ENCODE peak calls at places on chromosome 1, in nine cellular contexts. O, R, J, S, E, B, K, A and W are unnamed samples.

GRCh38 chr1:181089017-181089776 is 697 bp downstream of the IER5 start:
- DNase-seq in J (peak; percentile 75), O (no peak), E (no peak), A (peak; percentile 40), B (peak; percentile 92), R (no peak), K (peak; percentile 15), S (no peak), W (peak; percentile 47)

GRCh38 chr1:92408825-92409224 is 77.9 kb downstream of the GFI1 start:
- DNase-seq in J (no peak), R (peak; percentile 83), K (no peak), A (no peak), S (peak; percentile 81), O (no peak), B (no peak), E (no peak), W (no peak)

GRCh38 chr1:1069711-1070676 is 4.1 kb downstream of the RNF223 start:
- DNase-seq in O (no peak), E (no peak), A (no peak), B (peak; percentile 89), S (no peak), K (no peak), R (no peak), J (no peak), W (no peak)

GRCh38 chr1:156838972-156839371 is 19.9 kb downstream of the INSRR start:
- DNase-seq in J (no peak), K (no peak), A (peak; percentile 57), S (peak; percentile 36), O (peak; percentile 46), B (peak; percentile 56), E (no peak), R (no peak), W (no peak)

GRCh38 chr1:113007706-113008364 is 51.8 kb upstream of the SLC16A1 start:
- DNase-seq in S (no peak), A (no peak), O (no peak), E (no peak), J (no peak), K (no peak), R (no peak), B (no peak), W (no peak)

GRCh38 chr1:89539135-89539534 is 14.5 kb downstream of the LRRC8B start:
- DNase-seq in O (no peak), A (no peak), K (no peak), J (no peak), R (no peak), B (no peak), E (no peak), S (no peak), W (no peak)

GRCh38 chr1:227841141-227841540 is 25.7 kb downstream of the PRSS38 start:
- DNase-seq in A (no peak), J (no peak), S (no peak), B (no peak), R (no peak), O (no peak), E (peak; percentile 41), K (no peak), W (no peak)

GRCh38 chr1:247037483-247038320 is 29.8 kb upstream of the ZNF695 start:
- DNase-seq in E (no peak), J (no peak), K (no peak), S (no peak), B (no peak), O (no peak), R (no peak), A (no peak), W (no peak)

GRCh38 chr1:25744140-25744581 is 55.8 kb upstream of the SELENON start:
- DNase-seq in E (no peak), K (no peak), R (peak; percentile 56), A (no peak), B (no peak), J (peak; percentile 79), S (peak; percentile 74), O (no peak), W (peak; percentile 81)

GRCh38 chr1:206851611-206852010 is 13.8 kb upstream of the IL20 start:
- DNase-seq in O (no peak), B (no peak), J (no peak), A (no peak), K (no peak), R (peak; percentile 80), S (peak; percentile 43), E (no peak), W (no peak)

GRCh38 chr1:35707253-35708178 is 11.2 kb downstream of the C1orf216 start:
- DNase-seq in E (peak; percentile 68), K (no peak), A (peak; percentile 68), O (peak; percentile 11), S (no peak), R (no peak), B (no peak), J (no peak), W (peak; percentile 41)

GRCh38 chr1:207807395-207808321 is 55.8 kb downstream of the CD46 start:
- DNase-seq in K (no peak), B (no peak), S (no peak), O (no peak), E (no peak), J (peak; percentile 83), R (no peak), A (no peak), W (peak; percentile 83)

GRCh38 chr1:214019499-214019898 is 31.7 kb downstream of the PROX1 start:
- DNase-seq in K (no peak), B (no peak), A (no peak), S (no peak), J (no peak), R (no peak), E (peak; percentile 33), O (no peak), W (no peak)

GRCh38 chr1:219432966-219433365 is 179.9 kb downstream of the ZC3H11B start:
- DNase-seq in O (no peak), B (no peak), J (no peak), S (peak; percentile 14), K (no peak), R (no peak), A (no peak), E (no peak), W (no peak)